ENCODE peak calls at places on chromosomes 16 and 17, in five cellular contexts. One of them, this sample, is unnamed.

GRCh38 chr16:71214771-71215381 is 15.6 kb downstream of the HYDIN start:
- DNase-seq in HEK293T: no peak
- DNase-seq in H1: no peak
- DNase-seq in HepG2: peak; percentile 17
- DNase-seq in GM12878: no peak
- DNase-seq in this sample: no peak

GRCh38 chr17:73969956-73970355 is 233.5 kb upstream of the RPL38 start:
- DNase-seq in HEK293T: no peak
- DNase-seq in H1: no peak
- DNase-seq in HepG2: no peak
- DNase-seq in GM12878: no peak
- DNase-seq in this sample: no peak

GRCh38 chr17:6497496-6498221 is 53.4 kb downstream of the PIMREG start:
- DNase-seq in HEK293T: no peak
- DNase-seq in H1: no peak
- DNase-seq in HepG2: no peak
- DNase-seq in GM12878: no peak
- DNase-seq in this sample: no peak

GRCh38 chr17:39196191-39196819 is 1.2 kb downstream of the CACNB1 start:
- DNase-seq in HEK293T: no peak
- DNase-seq in H1: no peak
- DNase-seq in HepG2: no peak
- DNase-seq in GM12878: no peak
- DNase-seq in this sample: no peak

GRCh38 chr17:80105762-80106161 is 4.4 kb downstream of the GAA start:
- DNase-seq in HEK293T: no peak
- DNase-seq in H1: no peak
- DNase-seq in HepG2: no peak
- DNase-seq in GM12878: no peak
- DNase-seq in this sample: no peak

GRCh38 chr17:20010099-20010863 is 1.1 kb downstream of the SPECC1 start:
- DNase-seq in HEK293T: peak; percentile 53
- DNase-seq in H1: no peak
- DNase-seq in HepG2: peak; percentile 33
- DNase-seq in GM12878: no peak
- DNase-seq in this sample: no peak

GRCh38 chr16:67443299-67443698 is 12.4 kb downstream of the HSD11B2 start:
- DNase-seq in HEK293T: no peak
- DNase-seq in H1: no peak
- DNase-seq in HepG2: no peak
- DNase-seq in GM12878: no peak
- DNase-seq in this sample: no peak

GRCh38 chr17:19911033-19911432 is 43.3 kb upstream of the ULK2 start:
- DNase-seq in HEK293T: no peak
- DNase-seq in H1: no peak
- DNase-seq in HepG2: no peak
- DNase-seq in GM12878: no peak
- DNase-seq in this sample: no peak

GRCh38 chr17:1617620-1618174 is 10.9 kb downstream of the SLC43A2 start:
- DNase-seq in HEK293T: peak; percentile 41
- DNase-seq in H1: no peak
- DNase-seq in HepG2: no peak
- DNase-seq in GM12878: no peak
- DNase-seq in this sample: no peak

GRCh38 chr16:3952342-3953131 is 72.0 kb upstream of the CREBBP start:
- DNase-seq in HEK293T: no peak
- DNase-seq in H1: no peak
- DNase-seq in HepG2: no peak
- DNase-seq in GM12878: no peak
- DNase-seq in this sample: no peak

GRCh38 chr17:27430882-27431491 is 25.3 kb upstream of the KSR1 start:
- DNase-seq in HEK293T: peak; percentile 14
- DNase-seq in H1: peak; percentile 61
- DNase-seq in HepG2: peak; percentile 34
- DNase-seq in GM12878: no peak
- DNase-seq in this sample: peak; percentile 23

GRCh38 chr16:11967195-11967911 is 2.3 kb downstream of the TNFRSF17 start:
- DNase-seq in HEK293T: no peak
- DNase-seq in H1: no peak
- DNase-seq in HepG2: no peak
- DNase-seq in GM12878: no peak
- DNase-seq in this sample: no peak

GRCh38 chr17:49494937-49495841 is at the start of gene NGFR:
- DNase-seq in HEK293T: peak; percentile 78
- DNase-seq in H1: peak; percentile 79
- DNase-seq in HepG2: no peak
- DNase-seq in GM12878: no peak
- DNase-seq in this sample: no peak

GRCh38 chr16:8549843-8550412 is 40.4 kb downstream of the TMEM114 start:
- DNase-seq in HEK293T: no peak
- DNase-seq in H1: no peak
- DNase-seq in HepG2: no peak
- DNase-seq in GM12878: no peak
- DNase-seq in this sample: no peak

GRCh38 chr16:66741131-66741900 is 10.1 kb downstream of the DYNC1LI2 start:
- DNase-seq in HEK293T: peak; percentile 35
- DNase-seq in H1: no peak
- DNase-seq in HepG2: peak; percentile 20
- DNase-seq in GM12878: no peak
- DNase-seq in this sample: no peak

GRCh38 chr17:50899005-50899460 is 32.9 kb upstream of the TOB1 start:
- DNase-seq in HEK293T: no peak
- DNase-seq in H1: no peak
- DNase-seq in HepG2: peak; percentile 88
- DNase-seq in GM12878: no peak
- DNase-seq in this sample: no peak

GRCh38 chr16:55735120-55735781 is 79.5 kb downstream of the SLC6A2 start:
- DNase-seq in HEK293T: no peak
- DNase-seq in H1: no peak
- DNase-seq in HepG2: no peak
- DNase-seq in GM12878: no peak
- DNase-seq in this sample: no peak

GRCh38 chr16:66952430-66953139 is 8.5 kb upstream of the CES3 start:
- DNase-seq in HEK293T: no peak
- DNase-seq in H1: no peak
- DNase-seq in HepG2: no peak
- DNase-seq in GM12878: no peak
- DNase-seq in this sample: no peak

GRCh38 chr17:19645608-19646250 is 2.8 kb upstream of the ALDH3A2 start:
- DNase-seq in HEK293T: peak; percentile 46
- DNase-seq in H1: peak; percentile 87
- DNase-seq in HepG2: peak; percentile 29
- DNase-seq in GM12878: no peak
- DNase-seq in this sample: no peak

GRCh38 chr16:19242186-19242585 is 43.3 kb upstream of the CLEC19A start:
- DNase-seq in HEK293T: no peak
- DNase-seq in H1: no peak
- DNase-seq in HepG2: no peak
- DNase-seq in GM12878: no peak
- DNase-seq in this sample: no peak

GRCh38 chr17:50466371-50467113 is 2.1 kb downstream of the CHAD start:
- DNase-seq in HEK293T: no peak
- DNase-seq in H1: no peak
- DNase-seq in HepG2: no peak
- DNase-seq in GM12878: no peak
- DNase-seq in this sample: no peak

GRCh38 chr16:73313950-73314349 is 266.0 kb upstream of the ZFHX3 start:
- DNase-seq in HEK293T: no peak
- DNase-seq in H1: no peak
- DNase-seq in HepG2: no peak
- DNase-seq in GM12878: no peak
- DNase-seq in this sample: no peak

GRCh38 chr16:9441021-9441420 is 349.6 kb downstream of the HAPSTR1 start:
- DNase-seq in HEK293T: no peak
- DNase-seq in H1: no peak
- DNase-seq in HepG2: peak; percentile 15
- DNase-seq in GM12878: no peak
- DNase-seq in this sample: no peak

GRCh38 chr17:45300060-45300751 is 16.6 kb downstream of the MAP3K14 start:
- DNase-seq in HEK293T: no peak
- DNase-seq in H1: no peak
- DNase-seq in HepG2: no peak
- DNase-seq in GM12878: no peak
- DNase-seq in this sample: no peak

GRCh38 chr17:4709794-4710692 is at the start of gene ARRB2:
- DNase-seq in HEK293T: peak; percentile 95
- DNase-seq in H1: peak; percentile 95
- DNase-seq in HepG2: peak; percentile 97
- DNase-seq in GM12878: peak; percentile 94
- DNase-seq in this sample: peak; percentile 88

GRCh38 chr17:82226170-82226808 is 2.6 kb upstream of the SLC16A3 start:
- DNase-seq in HEK293T: no peak
- DNase-seq in H1: no peak
- DNase-seq in HepG2: no peak
- DNase-seq in GM12878: no peak
- DNase-seq in this sample: no peak

GRCh38 chr16:12016166-12016947 is 39.8 kb downstream of the SNX29 start:
- DNase-seq in HEK293T: no peak
- DNase-seq in H1: no peak
- DNase-seq in HepG2: no peak
- DNase-seq in GM12878: no peak
- DNase-seq in this sample: no peak

GRCh38 chr16:1890701-1891035 is 18.7 kb upstream of the MEIOB start:
- DNase-seq in HEK293T: no peak
- DNase-seq in H1: no peak
- DNase-seq in HepG2: no peak
- DNase-seq in GM12878: no peak
- DNase-seq in this sample: no peak

GRCh38 chr16:56861092-56861610 is 3.9 kb upstream of the SLC12A3 start:
- DNase-seq in HEK293T: no peak
- DNase-seq in H1: no peak
- DNase-seq in HepG2: peak; percentile 24
- DNase-seq in GM12878: no peak
- DNase-seq in this sample: no peak

GRCh38 chr17:2087597-2088211 is 32.8 kb downstream of the HIC1 start:
- DNase-seq in HEK293T: no peak
- DNase-seq in H1: no peak
- DNase-seq in HepG2: no peak
- DNase-seq in GM12878: peak; percentile 79
- DNase-seq in this sample: no peak

GRCh38 chr16:89085755-89086154 is 7.9 kb upstream of the ACSF3 start:
- DNase-seq in HEK293T: no peak
- DNase-seq in H1: no peak
- DNase-seq in HepG2: no peak
- DNase-seq in GM12878: no peak
- DNase-seq in this sample: no peak
- TF ChIP-seq SUZ12 in HEK293T: no peak
- TF ChIP-seq SUZ12 in H1: no peak
- TF ChIP-seq SUZ12 in HepG2: no peak
- TF ChIP-seq SUZ12 in GM12878: no peak
- TF ChIP-seq SUZ12 in this sample: no peak

DNA sequence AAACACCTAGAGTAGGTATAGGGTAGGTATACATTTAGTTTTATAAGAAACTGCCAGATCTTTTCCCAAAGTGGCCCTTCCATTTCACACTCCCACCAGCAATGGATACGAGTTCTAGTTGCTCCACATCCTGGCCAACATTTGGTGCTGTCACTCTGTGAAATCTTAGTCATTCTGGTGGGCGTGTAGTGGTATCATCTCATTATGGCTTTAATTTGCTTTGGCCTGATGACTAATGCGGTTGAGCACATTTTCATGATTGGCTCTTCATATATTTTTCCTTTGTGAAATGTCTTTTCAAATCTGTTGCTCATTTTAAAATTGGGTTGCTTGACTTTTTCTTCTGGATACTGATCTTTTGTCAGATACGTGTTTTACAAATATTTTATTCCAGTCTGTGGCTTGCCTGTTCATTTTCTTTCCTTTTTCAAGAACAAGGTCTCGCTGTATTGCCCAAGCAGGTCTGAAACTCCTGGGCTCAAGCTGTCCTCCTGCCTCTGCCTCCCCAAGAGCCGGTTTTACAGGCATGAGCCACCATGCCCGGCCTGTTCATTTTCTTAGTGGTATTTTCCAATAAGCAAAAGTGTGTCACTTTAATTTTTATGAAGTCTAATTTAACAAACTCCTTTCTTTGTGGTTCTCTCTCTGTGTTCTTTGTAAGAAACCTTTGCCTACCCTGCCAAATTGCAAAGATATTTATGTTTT is 192.4 kb downstream of the SEC14L1 start:
- DNase-seq in HEK293T: no peak
- DNase-seq in H1: no peak
- DNase-seq in HepG2: no peak
- DNase-seq in GM12878: no peak
- DNase-seq in this sample: no peak
- TF ChIP-seq SUZ12 in HEK293T: no peak
- TF ChIP-seq SUZ12 in H1: no peak
- TF ChIP-seq SUZ12 in HepG2: no peak
- TF ChIP-seq SUZ12 in GM12878: no peak
- TF ChIP-seq SUZ12 in this sample: no peak

DNA sequence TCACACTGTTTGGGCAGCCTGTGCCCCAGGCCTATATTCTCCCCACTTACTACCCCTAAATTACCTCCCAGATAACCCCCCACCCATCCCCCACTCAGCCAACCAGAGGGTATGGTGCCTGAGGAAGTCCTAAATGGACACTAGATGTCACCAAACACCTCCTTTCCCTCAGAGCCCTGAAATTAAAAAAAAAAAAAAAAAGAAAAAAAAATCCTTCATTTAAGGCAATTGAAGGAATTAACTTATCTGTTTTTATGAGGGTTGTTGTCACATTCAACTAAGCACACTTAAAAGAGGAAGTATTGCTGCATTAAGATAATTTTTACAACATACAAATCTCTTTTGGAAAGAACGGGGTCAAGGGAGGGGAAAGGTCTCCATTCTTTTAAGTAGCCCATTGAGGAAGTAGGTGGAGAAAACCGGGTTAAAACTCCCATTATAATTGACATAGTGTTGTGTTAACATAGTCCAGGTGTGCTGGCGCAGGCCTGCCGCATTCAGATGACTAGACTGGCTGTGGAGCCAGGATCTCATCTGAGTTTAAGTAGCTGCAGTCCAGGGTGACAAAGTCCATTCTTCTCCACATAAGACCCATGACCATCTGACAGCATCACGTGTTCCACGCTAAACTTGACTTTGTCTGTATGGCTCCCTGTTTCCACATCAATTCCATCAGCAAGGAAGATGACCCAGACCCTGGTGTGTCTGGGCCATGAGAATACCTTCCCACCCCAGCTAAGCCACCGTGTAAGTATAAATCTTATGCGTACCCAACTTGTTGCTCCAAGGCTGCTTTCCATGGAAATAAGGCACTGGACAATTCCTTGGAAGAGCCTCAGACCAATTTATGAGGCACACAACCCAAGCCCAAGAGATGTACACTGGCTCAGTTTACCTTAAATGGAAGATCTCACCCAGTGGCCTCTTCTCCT is 46.4 kb downstream of the SNX11 start:
- DNase-seq in HEK293T: peak; percentile 63
- DNase-seq in H1: no peak
- DNase-seq in HepG2: peak; percentile 68
- DNase-seq in GM12878: no peak
- DNase-seq in this sample: no peak
- TF ChIP-seq SUZ12 in HEK293T: no peak
- TF ChIP-seq SUZ12 in H1: no peak
- TF ChIP-seq SUZ12 in HepG2: no peak
- TF ChIP-seq SUZ12 in GM12878: no peak
- TF ChIP-seq SUZ12 in this sample: no peak

DNA sequence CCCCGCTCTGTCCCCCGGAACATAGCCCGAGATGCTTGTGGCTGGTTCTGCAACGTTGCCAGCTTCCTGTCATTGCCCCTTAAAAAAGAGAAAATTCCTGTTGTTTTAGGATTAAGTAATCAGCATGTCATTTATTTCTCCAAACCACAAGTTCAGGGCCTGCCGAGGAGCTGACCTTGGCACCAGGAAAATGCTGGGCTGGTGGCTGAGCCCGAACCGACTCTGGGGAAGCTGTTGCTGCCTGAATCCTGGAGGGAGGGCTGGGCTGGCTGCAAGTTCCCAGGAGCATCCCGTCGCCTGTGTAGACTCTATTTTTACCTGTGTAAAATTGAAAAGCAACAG is 130.9 kb upstream of the FOXF1 start:
- DNase-seq in HEK293T: no peak
- DNase-seq in H1: no peak
- DNase-seq in HepG2: no peak
- DNase-seq in GM12878: no peak
- DNase-seq in this sample: no peak
- TF ChIP-seq SUZ12 in HEK293T: no peak
- TF ChIP-seq SUZ12 in H1: no peak
- TF ChIP-seq SUZ12 in HepG2: no peak
- TF ChIP-seq SUZ12 in GM12878: no peak
- TF ChIP-seq SUZ12 in this sample: no peak

This sample was measured in NT2/D1.